ENCODE peak calls at places on chromosomes 11 and 22, in nine cellular contexts. K is neuronal stem cell; B is mesendoderm; M is HCT116; I is activated T-helper 1 cell treated with anti-CD3 and anti-CD28 coated beads, Interleukin-2, amount 50 U/mL, for 16 hours; L is hippocampal formation; N is glutamatergic neuron; R is fibroblast of the conjunctiva; Z is stimulated activated CD4-positive, alpha-beta T cell treated with anti-CD3 and anti-CD28 coated beads, TNF-alpha, amount 100 ng/mL, for 24 hours. J is an unnamed sample.

GRCh38 chr11:74112877-74113276 is 57.9 kb downstream of the C2CD3 start:
- DNase-seq in K (no peak), B (no peak), M (no peak), I (no peak), L (no peak), N (no peak), R (no peak), Z (no peak), J (no peak)

GRCh38 chr11:69654660-69655478 is 13.9 kb downstream of the CCND1 start:
- DNase-seq in K (no peak), B (no peak), M (no peak), I (no peak), L (no peak), N (no peak), R (no peak), Z (no peak), J (no peak)

GRCh38 chr11:70846781-70847400 is 405.5 kb downstream of the SHANK2 start:
- DNase-seq in K (no peak), B (no peak), M (no peak), I (no peak), L (no peak), N (no peak), R (no peak), Z (no peak), J (no peak)

GRCh38 chr11:34758262-34758661 is 137.4 kb downstream of the EHF start:
- DNase-seq in K (no peak), B (no peak), M (no peak), I (no peak), L (no peak), N (no peak), R (no peak), Z (no peak), J (no peak)

GRCh38 chr11:13222285-13222684 is 55.3 kb upstream of the BMAL1 start:
- DNase-seq in K (no peak), B (no peak), M (no peak), I (no peak), L (no peak), N (no peak), R (no peak), Z (no peak), J (no peak)

GRCh38 chr11:130390071-130390758 is 38.2 kb downstream of the ADAMTS8 start:
- DNase-seq in K (no peak), B (peak), M (peak), I (no peak), L (peak), N (no peak), R (peak), Z (no peak), J (no peak)

GRCh38 chr22:29617922-29618629 is 14.6 kb downstream of the NF2 start:
- DNase-seq in K (no peak), B (no peak), M (peak), I (no peak), L (no peak), N (no peak), R (no peak), Z (no peak), J (no peak)

GRCh38 chr11:47271328-47271727 is 1.4 kb downstream of the MADD start:
- DNase-seq in K (no peak), B (peak), M (no peak), I (no peak), L (no peak), N (no peak), R (no peak), Z (no peak), J (no peak)

GRCh38 chr22:19902245-19902699 is 39.3 kb upstream of the COMT start:
- DNase-seq in K (no peak), B (no peak), M (no peak), I (no peak), L (no peak), N (no peak), R (no peak), Z (no peak), J (no peak)

GRCh38 chr11:106697058-106697457 is 321.2 kb downstream of the GUCY1A2 start:
- DNase-seq in K (no peak), B (no peak), M (no peak), I (no peak), L (no peak), N (no peak), R (peak), Z (no peak), J (no peak)

GRCh38 chr11:119148855-119149370 is at the start of gene ABCG4:
- DNase-seq in K (peak), B (peak), M (no peak), I (no peak), L (no peak), N (peak), R (no peak), Z (no peak), J (no peak)

GRCh38 chr22:25048659-25049657 is 96.4 kb downstream of the KIAA1671 start:
- DNase-seq in K (peak), B (peak), M (peak), I (peak), L (peak), N (peak), R (peak), Z (peak), J (peak)

GRCh38 chr11:129815596-129816461 is at the start of gene TMEM45B:
- DNase-seq in K (no peak), B (peak), M (no peak), I (peak), L (no peak), N (peak), R (no peak), Z (no peak), J (no peak)

GRCh38 chr22:39873963-39874362 is 19.6 kb downstream of the ENTHD1 start:
- DNase-seq in K (no peak), B (no peak), M (no peak), I (no peak), L (no peak), N (no peak), R (no peak), Z (no peak), J (no peak)

GRCh38 chr11:19378814-19379213 is 138.1 kb upstream of the E2F8 start:
- DNase-seq in K (no peak), B (no peak), M (no peak), I (no peak), L (no peak), N (no peak), R (no peak), Z (no peak), J (no peak)

GRCh38 chr11:88484873-88485621 is 147.5 kb upstream of the CTSC start:
- DNase-seq in K (no peak), B (peak), M (peak), I (no peak), L (no peak), N (peak), R (peak), Z (no peak), J (peak)

GRCh38 chr11:126186031-126186698 is 25.3 kb downstream of the RPUSD4 start:
- DNase-seq in K (no peak), B (no peak), M (no peak), I (no peak), L (no peak), N (no peak), R (no peak), Z (no peak), J (no peak)

GRCh38 chr11:71256080-71256479 is 3.7 kb upstream of the SHANK2 start:
- DNase-seq in K (no peak), B (peak), M (no peak), I (no peak), L (no peak), N (no peak), R (no peak), Z (no peak), J (no peak)

GRCh38 chr11:35343033-35343598 is 76.2 kb downstream of the SLC1A2 start:
- DNase-seq in K (no peak), B (no peak), M (no peak), I (peak), L (no peak), N (no peak), R (no peak), Z (no peak), J (no peak)

GRCh38 chr11:61118406-61118805 is 16.1 kb downstream of the CD5 start:
- DNase-seq in K (no peak), B (no peak), M (no peak), I (no peak), L (no peak), N (no peak), R (no peak), Z (no peak), J (no peak)